ENCODE peak calls at places on chromosome 6, in eight cellular contexts. G is HL-60; Q is GM03348; H is C1 segment of cervical spinal cord; Y is activated naive CD4-positive, alpha-beta T cell; D is left ventricle myocardium superior; C is EH; E is SK-N-DZ. V is an unnamed sample.

GRCh38 chr6:82006027-82006738 is 241.4 kb downstream of the IBTK start:
- DNase-seq in Q (no peak), E (peak; percentile 35), Y (no peak), D (peak; percentile 20), G (peak; percentile 59), C (peak; percentile 65), H (no peak), V (peak; percentile 44)

GRCh38 chr6:165636415-165637048 is 26.5 kb downstream of the PDE10A start:
- DNase-seq in D (no peak), Q (peak; percentile 18), G (no peak), Y (no peak), C (no peak), H (no peak), E (no peak), V (peak; percentile 41)

GRCh38 chr6:147903321-147903720 is 394.8 kb downstream of the SAMD5 start:
- DNase-seq in G (no peak), D (no peak), E (no peak), Q (no peak), H (no peak), Y (no peak), C (no peak), V (no peak)

GRCh38 chr6:37482356-37483292 is 17.1 kb downstream of the CCDC167 start:
- DNase-seq in Y (no peak), E (no peak), G (no peak), D (no peak), C (no peak), Q (no peak), H (no peak), V (no peak)

GRCh38 chr6:88167625-88167937 is 1.4 kb upstream of the CNR1 start:
- DNase-seq in G (no peak), Y (no peak), E (no peak), D (no peak), Q (no peak), C (no peak), H (no peak), V (peak; percentile 18)

GRCh38 chr6:158286413-158286812 is 25.9 kb upstream of the TULP4 start:
- DNase-seq in Q (peak; percentile 68), Y (no peak), G (no peak), D (no peak), H (no peak), E (no peak), C (peak; percentile 89), V (no peak)

GRCh38 chr6:2229742-2230141 is 15.7 kb downstream of the GMDS start:
- DNase-seq in Y (no peak), D (no peak), C (no peak), H (no peak), E (no peak), G (no peak), Q (no peak), V (peak; percentile 25)

GRCh38 chr6:41280658-41281057 is 5.8 kb downstream of the TREM1 start:
- DNase-seq in G (no peak), Q (no peak), C (no peak), H (no peak), E (no peak), Y (no peak), D (no peak), V (no peak)

GRCh38 chr6:161259302-161259701 is 14.6 kb downstream of the AGPAT4 start:
- DNase-seq in C (no peak), Y (no peak), H (no peak), Q (no peak), G (no peak), D (no peak), E (no peak), V (no peak)

GRCh38 chr6:33297406-33297955 is 1.3 kb downstream of the RGL2 start:
- DNase-seq in D (no peak), E (no peak), Q (no peak), Y (no peak), G (peak; percentile 34), H (peak; percentile 51), C (no peak), V (peak; percentile 78)

GRCh38 chr6:33298773-33299236 is at the start of gene RGL2:
- DNase-seq in C (peak; percentile 73), Q (peak; percentile 80), D (peak; percentile 91), E (no peak), G (peak; percentile 89), H (peak; percentile 89), Y (peak; percentile 61), V (peak; percentile 60)

GRCh38 chr6:163892814-163893561 is 478.5 kb downstream of the QKI start:
- DNase-seq in D (no peak), H (no peak), E (no peak), G (no peak), C (no peak), Y (no peak), Q (no peak), V (no peak)

GRCh38 chr6:169652896-169653295 is 48.9 kb downstream of the WDR27 start:
- DNase-seq in D (no peak), C (no peak), G (no peak), Q (no peak), E (no peak), Y (no peak), H (no peak), V (no peak)

GRCh38 chr6:82348130-82348529 is 15.5 kb upstream of the TPBG start:
- DNase-seq in G (no peak), D (no peak), E (peak; percentile 24), H (no peak), C (peak; percentile 11), Y (no peak), Q (no peak), V (peak; percentile 41)

GRCh38 chr6:72631480-72631879 is 9.6 kb downstream of the KCNQ5 start:
- DNase-seq in Q (peak; percentile 53), C (peak; percentile 53), H (no peak), G (no peak), E (no peak), D (no peak), Y (no peak), V (no peak)

GRCh38 chr6:133837801-133838349 is 51.0 kb upstream of the TCF21 start:
- DNase-seq in H (no peak), Y (peak; percentile 12), E (peak; percentile 11), Q (peak; percentile 25), D (peak; percentile 61), C (peak; percentile 42), G (peak; percentile 42), V (peak; percentile 80)

V was measured in neural progenitor cell.